ENCODE peak calls at places on chromosomes 2 and 18, in seven cellular contexts. D, A, O, E, Z, Q and U are unnamed samples. For H3K9me3 and H3K36me3, the result is how much of the 10 kb centered on the place peaks cover.

GRCh38 chr2:197089659-197090058 is 163.2 kb upstream of the PGAP1 start:
- DNase-seq in Q (no peak), A (no peak), D (no peak), O (no peak), Z (no peak), E (no peak), U (no peak)

GRCh38 chr2:164178835-164179470 is 442.3 kb downstream of the GRB14 start:
- DNase-seq in Z (no peak), E (no peak), D (no peak), A (no peak), O (no peak), Q (no peak), U (no peak)

GRCh38 chr18:50602466-50602865 is 42.6 kb downstream of the MAPK4 start:
- DNase-seq in A (no peak), Q (no peak), O (no peak), Z (no peak), D (no peak), E (no peak), U (no peak)

GRCh38 chr18:9876867-9877654 is 8.7 kb upstream of the TXNDC2 start:
- DNase-seq in A (no peak), D (peak), E (peak), Q (peak), Z (no peak), O (peak), U (no peak)

GRCh38 chr2:25699206-25699605 is 25.8 kb upstream of the DTNB start:
- DNase-seq in Q (no peak), O (no peak), D (no peak), A (no peak), E (no peak), Z (no peak), U (no peak)

GRCh38 chr2:224122542-224122941 is 83.5 kb upstream of the SERPINE2 start:
- DNase-seq in D (no peak), A (no peak), O (no peak), E (no peak), Q (no peak), Z (no peak), U (no peak)

GRCh38 chr2:73821227-73821626 is 7.5 kb upstream of the STAMBP start:
- DNase-seq in Q (no peak), A (no peak), E (no peak), O (no peak), Z (peak), D (no peak), U (no peak)

GRCh38 chr2:240136671-240137292 is 677 bp upstream of the COPS9 start:
- DNase-seq in Z (no peak), O (no peak), Q (no peak), E (peak), A (no peak), D (no peak), U (no peak)

GRCh38 chr2:86622878-86623548 is 652 bp downstream of the RNF103 start:
- DNase-seq in A (no peak), E (peak), O (no peak), Z (no peak), D (no peak), Q (peak), U (no peak)

GRCh38 chr2:79437416-79438281 is 75.2 kb upstream of the CTNNA2 start:
- DNase-seq in Z (no peak), E (no peak), O (no peak), D (no peak), A (no peak), Q (no peak), U (no peak)

GRCh38 chr2:149090706-149091105 is 52.2 kb downstream of the LYPD6B start:
- DNase-seq in A (no peak), D (no peak), E (no peak), O (no peak), Z (no peak), Q (no peak), U (no peak)

GRCh38 chr2:63661076-63661475 is 72.3 kb downstream of the MDH1 start:
- DNase-seq in Z (no peak), Q (no peak), D (no peak), E (no peak), O (no peak), A (no peak), U (no peak)

GRCh38 chr2:142778289-142778688 is 99.2 kb upstream of the KYNU start:
- DNase-seq in Z (no peak), A (no peak), Q (no peak), D (no peak), O (no peak), E (no peak), U (no peak)
- H3K9me3 ChIP-seq in Z (under half), A (under half), Q (under half), D (under half), O (under half), E (under half), U (under half)

GRCh38 chr2:38182518-38183013 is 106.6 kb upstream of the CYP1B1 start:
- DNase-seq in Z (no peak), A (no peak), Q (no peak), D (no peak), O (no peak), E (no peak), U (no peak)

GRCh38 chr2:38187416-38188127 is 111.6 kb upstream of the CYP1B1 start:
- DNase-seq in A (no peak), O (no peak), Q (no peak), Z (no peak), E (no peak), D (no peak), U (no peak)

GRCh38 chr2:38181802-38182517 is 106.0 kb upstream of the CYP1B1 start:
- DNase-seq in Z (no peak), E (no peak), O (no peak), A (no peak), D (no peak), Q (no peak), U (no peak)

GRCh38 chr2:38180754-38181153 is 104.8 kb upstream of the CYP1B1 start:
- DNase-seq in A (no peak), Z (no peak), D (no peak), Q (no peak), E (no peak), O (no peak), U (no peak)

DNA sequence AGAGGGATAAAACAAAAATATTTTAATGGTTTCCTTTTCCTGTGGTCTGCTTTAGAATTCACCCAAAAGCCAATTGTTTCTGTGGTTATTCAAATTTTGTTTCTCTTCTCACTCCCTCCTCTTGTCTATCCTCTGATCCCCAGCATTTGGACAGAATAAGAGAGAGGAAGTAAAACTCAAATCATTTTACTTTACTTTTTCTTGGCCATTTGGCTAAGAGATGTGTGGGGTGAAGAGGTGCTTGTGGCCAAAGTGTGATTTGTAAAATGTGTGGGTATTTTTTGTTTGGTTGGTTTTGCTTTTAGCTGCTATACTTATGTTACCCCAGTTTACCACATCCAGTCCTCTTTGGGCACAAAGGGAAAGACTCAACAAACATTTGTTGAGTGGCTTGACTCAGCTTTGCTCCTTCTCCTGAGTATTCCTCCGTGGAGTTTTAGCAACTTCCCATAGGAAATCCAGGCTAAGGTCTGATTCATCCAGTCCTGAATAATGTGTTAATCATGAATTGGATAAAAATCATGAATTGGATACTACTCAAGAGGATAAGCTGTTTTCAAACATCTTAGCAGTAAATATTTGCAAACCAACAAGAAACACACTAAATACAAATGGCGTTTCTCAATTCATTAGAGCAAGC is 109.1 kb upstream of the CYP1B1 start:
- DNase-seq in O (no peak), Q (no peak), D (no peak), Z (peak), A (no peak), E (no peak), U (no peak)
- H3K36me3 ChIP-seq in O (under half), Q (under half), D (under half), Z (under half), A (under half), E (under half), U (under half)

DNA sequence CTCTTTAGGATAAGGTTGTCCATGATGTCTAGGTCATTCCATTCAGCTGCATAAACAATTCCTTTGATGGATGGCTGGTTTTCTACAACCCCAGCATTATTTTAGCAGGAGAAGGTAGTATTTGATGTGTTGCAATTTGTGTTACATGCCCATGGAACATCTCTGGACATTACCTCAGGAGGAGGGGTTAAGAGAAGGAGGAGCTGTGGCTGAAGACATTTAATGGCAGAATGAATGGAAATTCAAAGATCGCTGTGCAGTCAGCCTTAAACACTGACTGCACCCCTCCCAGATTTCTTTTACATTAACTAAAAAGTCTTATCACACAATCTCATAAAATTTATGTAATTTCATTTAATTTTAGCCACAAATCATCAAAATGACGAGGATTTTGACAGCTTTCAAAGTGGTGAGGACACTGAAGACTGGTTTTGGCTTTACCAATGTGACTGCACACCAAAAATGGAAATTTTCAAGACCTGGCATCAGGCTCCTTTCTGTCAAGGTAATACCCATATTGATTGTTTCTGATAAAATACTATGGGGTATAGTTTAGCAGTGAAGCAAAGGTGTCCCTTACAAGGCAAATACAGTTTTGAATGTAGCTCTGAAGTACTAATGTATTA is at the start of gene CPS1:
- DNase-seq in D (no peak), Z (no peak), O (no peak), A (no peak), Q (no peak), E (no peak), U (no peak)
- TF ChIP-seq YY1 in D (no peak), Z (no peak), O (no peak), A (no peak), Q (no peak), E (no peak), U (no peak)

DNA sequence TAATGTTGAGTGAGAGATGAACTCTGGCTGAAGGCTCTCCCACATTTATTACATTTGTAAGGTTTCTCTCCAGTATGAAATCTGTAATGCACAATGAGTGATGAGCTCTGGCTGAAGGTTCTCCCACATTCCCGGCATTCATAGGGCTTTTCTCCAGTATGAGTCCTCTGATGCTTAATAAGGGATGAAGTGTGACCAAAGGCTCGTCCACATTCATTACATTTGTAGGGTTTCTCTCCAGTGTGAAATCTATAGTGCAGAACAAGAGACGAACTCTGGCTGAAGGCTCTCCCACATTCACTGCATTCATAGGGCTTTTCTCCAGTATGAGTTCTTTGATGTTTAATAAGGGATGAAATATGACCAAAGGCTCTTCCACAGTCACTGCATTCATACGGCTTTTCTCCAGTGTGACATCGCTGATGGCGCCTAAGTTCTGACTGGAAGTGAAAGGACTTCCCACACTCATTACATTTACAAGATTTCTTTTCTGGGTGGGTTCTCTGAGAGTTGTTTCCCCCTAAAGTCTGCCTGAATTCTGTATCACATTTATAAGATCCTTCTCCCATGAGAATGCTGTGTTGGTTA is 10.2 kb downstream of the ZNF514 start:
- DNase-seq in Q (no peak), E (no peak), D (no peak), Z (no peak), A (no peak), O (no peak), U (no peak)
- H3K9me3 ChIP-seq in Q (under half), E (under half), D (under half), Z (under half), A (half or more), O (half or more), U (half or more)

GRCh38 chr2:46003912-46004473 is 293.2 kb upstream of the EPAS1 start:
- DNase-seq in Q (no peak), D (no peak), Z (no peak), O (no peak), A (no peak), E (no peak), U (no peak)

GRCh38 chr2:46001290-46001689 is 295.9 kb upstream of the EPAS1 start:
- DNase-seq in E (no peak), A (no peak), D (no peak), O (no peak), Z (no peak), Q (no peak), U (no peak)

GRCh38 chr2:46001741-46002506 is 295.3 kb upstream of the EPAS1 start:
- DNase-seq in Z (no peak), O (peak), A (no peak), Q (no peak), D (no peak), E (no peak), U (no peak)

GRCh38 chr2:46002507-46002883 is 294.7 kb upstream of the EPAS1 start:
- DNase-seq in E (no peak), O (peak), Q (no peak), A (no peak), D (no peak), Z (no peak), U (no peak)

GRCh38 chr2:46002947-46003346 is 294.3 kb upstream of the EPAS1 start:
- DNase-seq in Z (no peak), E (no peak), Q (no peak), A (no peak), O (no peak), D (no peak), U (no peak)
- H3K36me3 ChIP-seq in Z (under half), E (under half), Q (under half), A (under half), O (under half), D (under half), U (under half)

DNA sequence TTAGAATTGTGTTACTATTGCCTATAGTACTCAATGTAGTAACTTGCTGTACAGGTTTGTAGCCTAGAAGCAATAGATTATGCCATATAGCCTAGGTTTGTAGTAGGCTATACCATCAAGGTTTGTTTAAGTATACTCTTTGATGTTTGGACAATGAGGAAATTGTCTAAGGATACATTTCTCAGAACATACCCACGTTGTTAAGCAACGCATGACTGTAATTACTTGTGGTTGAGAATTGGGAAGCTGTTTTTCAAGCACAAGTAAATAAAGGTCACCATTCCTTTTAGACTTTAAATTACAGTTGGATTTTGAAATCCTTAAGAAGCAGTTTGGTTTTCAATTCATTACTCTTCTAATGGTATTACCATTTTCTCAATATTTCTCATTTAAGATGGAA is 89.8 kb upstream of the KCNH7 start:
- DNase-seq in Z (no peak), A (no peak), D (no peak), O (no peak), E (no peak), Q (no peak), U (no peak)
- TF ChIP-seq YY1 in Z (no peak), A (no peak), D (no peak), O (no peak), E (no peak), Q (no peak), U (no peak)

GRCh38 chr2:19352946-19353720 is 5.3 kb downstream of the OSR1 start:
- DNase-seq in E (no peak), O (no peak), Q (peak), Z (no peak), D (no peak), A (no peak), U (no peak)

GRCh38 chr2:19350678-19351401 is 7.6 kb downstream of the OSR1 start:
- DNase-seq in E (no peak), A (no peak), Q (peak), O (no peak), Z (no peak), D (no peak), U (no peak)

GRCh38 chr2:19351499-19351898 is 6.9 kb downstream of the OSR1 start:
- DNase-seq in A (no peak), O (no peak), Q (peak), D (no peak), Z (no peak), E (no peak), U (no peak)

GRCh38 chr2:19353721-19354050 is 4.7 kb downstream of the OSR1 start:
- DNase-seq in D (no peak), E (no peak), Z (no peak), Q (peak), O (no peak), A (no peak), U (no peak)

GRCh38 chr2:19351914-19352697 is 6.3 kb downstream of the OSR1 start:
- DNase-seq in Q (peak), A (no peak), E (no peak), O (no peak), D (no peak), Z (no peak), U (no peak)
- H3K9me3 ChIP-seq in Q (under half), A (under half), E (under half), O (under half), D (under half), Z (under half), U (under half)

GRCh38 chr2:96547203-96547641 is 10.7 kb downstream of the ARID5A start:
- DNase-seq in A (no peak), O (no peak), Z (no peak), E (no peak), D (no peak), Q (no peak), U (no peak)
- H3K36me3 ChIP-seq in A (under half), O (under half), Z (under half), E (under half), D (under half), Q (under half), U (under half)

GRCh38 chr2:238136820-238137537 is 1.5 kb upstream of the KLHL30 start:
- DNase-seq in O (peak), D (no peak), E (no peak), Q (no peak), Z (no peak), A (no peak), U (no peak)
- TF ChIP-seq YY1 in O (peak), D (no peak), E (no peak), Q (no peak), Z (no peak), A (no peak), U (no peak)

DNA sequence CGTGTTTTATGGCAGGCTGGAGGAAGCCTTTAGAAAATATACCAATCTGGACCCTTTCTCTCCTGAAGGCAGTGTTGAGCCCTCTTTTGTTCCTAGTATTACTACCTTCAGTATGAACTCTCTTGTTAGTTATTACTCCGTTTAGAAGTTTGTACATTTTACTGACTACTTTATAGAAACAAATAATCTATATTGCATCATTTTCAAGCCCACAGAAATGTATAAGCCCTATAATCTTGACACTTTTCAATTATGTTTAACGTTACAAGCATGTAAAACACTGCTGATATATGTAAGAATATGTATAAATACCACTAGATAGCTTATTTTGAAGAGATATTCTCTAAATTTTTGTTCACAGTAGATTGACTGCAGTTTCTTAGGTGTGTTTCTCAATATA is 64.0 kb downstream of the SLC25A12 start:
- DNase-seq in E (no peak), A (no peak), Q (no peak), Z (no peak), D (no peak), O (no peak), U (no peak)
- H3K9me3 ChIP-seq in E (under half), A (under half), Q (under half), Z (under half), D (under half), O (under half), U (half or more)